ENCODE peak calls at places on chromosomes 7 and 10, in seven cellular contexts. One of them, this sample, is unnamed.
A peak's percentile ranks its signal among the peaks of the same experiment; 100 is the strongest.

GRCh38 chr7:107998660-107999480 is 4.1 kb downstream of the LAMB1 start:
- DNase-seq in stimulated activated CD4-positive, alpha-beta T cell treated with anti-CD3 and anti-CD28 coated beads, Interleukin-1b, Interleukin-23, amount 100 ng/mL, for 1 hour: no peak
- DNase-seq in AG04449: no peak
- DNase-seq in substantia nigra: no peak
- DNase-seq in type B pancreatic cell: no peak
- DNase-seq in activated T-cell treated with anti-CD3 and anti-CD28 coated beads for 24 hours: no peak
- DNase-seq in T-helper 2 cell: no peak
- DNase-seq in this sample: no peak

GRCh38 chr7:103972779-103973434 is 16.6 kb downstream of the RELN start:
- DNase-seq in substantia nigra: no peak
- DNase-seq in type B pancreatic cell: no peak
- DNase-seq in stimulated activated CD4-positive, alpha-beta T cell treated with anti-CD3 and anti-CD28 coated beads, Interleukin-1b, Interleukin-23, amount 100 ng/mL, for 1 hour: no peak
- DNase-seq in activated T-cell treated with anti-CD3 and anti-CD28 coated beads for 24 hours: no peak
- DNase-seq in AG04449: no peak
- DNase-seq in T-helper 2 cell: no peak
- DNase-seq in this sample: no peak

GRCh38 chr7:98049034-98049433 is 57.6 kb upstream of the LMTK2 start:
- DNase-seq in AG04449: no peak
- DNase-seq in stimulated activated CD4-positive, alpha-beta T cell treated with anti-CD3 and anti-CD28 coated beads, Interleukin-1b, Interleukin-23, amount 100 ng/mL, for 1 hour: no peak
- DNase-seq in activated T-cell treated with anti-CD3 and anti-CD28 coated beads for 24 hours: no peak
- DNase-seq in T-helper 2 cell: no peak
- DNase-seq in substantia nigra: no peak
- DNase-seq in type B pancreatic cell: no peak
- DNase-seq in this sample: no peak

GRCh38 chr7:22726849-22727792 is at the start of gene IL6:
- DNase-seq in AG04449: peak; percentile 86
- DNase-seq in type B pancreatic cell: no peak
- DNase-seq in activated T-cell treated with anti-CD3 and anti-CD28 coated beads for 24 hours: no peak
- DNase-seq in substantia nigra: peak; percentile 50
- DNase-seq in T-helper 2 cell: no peak
- DNase-seq in stimulated activated CD4-positive, alpha-beta T cell treated with anti-CD3 and anti-CD28 coated beads, Interleukin-1b, Interleukin-23, amount 100 ng/mL, for 1 hour: no peak
- DNase-seq in this sample: peak; percentile 79

GRCh38 chr10:15897282-15897681 is 37.0 kb upstream of the MINDY3 start:
- DNase-seq in AG04449: no peak
- DNase-seq in activated T-cell treated with anti-CD3 and anti-CD28 coated beads for 24 hours: no peak
- DNase-seq in stimulated activated CD4-positive, alpha-beta T cell treated with anti-CD3 and anti-CD28 coated beads, Interleukin-1b, Interleukin-23, amount 100 ng/mL, for 1 hour: no peak
- DNase-seq in substantia nigra: no peak
- DNase-seq in T-helper 2 cell: no peak
- DNase-seq in type B pancreatic cell: no peak
- DNase-seq in this sample: no peak

GRCh38 chr10:110426294-110427153 is 71.2 kb upstream of the DUSP5 start:
- DNase-seq in T-helper 2 cell: no peak
- DNase-seq in activated T-cell treated with anti-CD3 and anti-CD28 coated beads for 24 hours: no peak
- DNase-seq in AG04449: peak; percentile 95
- DNase-seq in type B pancreatic cell: no peak
- DNase-seq in stimulated activated CD4-positive, alpha-beta T cell treated with anti-CD3 and anti-CD28 coated beads, Interleukin-1b, Interleukin-23, amount 100 ng/mL, for 1 hour: no peak
- DNase-seq in substantia nigra: no peak
- DNase-seq in this sample: peak; percentile 86

GRCh38 chr7:79352323-79352722 is 101.1 kb downstream of the MAGI2 start:
- DNase-seq in substantia nigra: no peak
- DNase-seq in stimulated activated CD4-positive, alpha-beta T cell treated with anti-CD3 and anti-CD28 coated beads, Interleukin-1b, Interleukin-23, amount 100 ng/mL, for 1 hour: no peak
- DNase-seq in type B pancreatic cell: no peak
- DNase-seq in activated T-cell treated with anti-CD3 and anti-CD28 coated beads for 24 hours: no peak
- DNase-seq in T-helper 2 cell: no peak
- DNase-seq in AG04449: no peak
- DNase-seq in this sample: no peak

GRCh38 chr7:121494531-121494930 is 98.4 kb upstream of the FAM3C start:
- DNase-seq in stimulated activated CD4-positive, alpha-beta T cell treated with anti-CD3 and anti-CD28 coated beads, Interleukin-1b, Interleukin-23, amount 100 ng/mL, for 1 hour: no peak
- DNase-seq in substantia nigra: no peak
- DNase-seq in type B pancreatic cell: no peak
- DNase-seq in AG04449: peak; percentile 26
- DNase-seq in T-helper 2 cell: no peak
- DNase-seq in activated T-cell treated with anti-CD3 and anti-CD28 coated beads for 24 hours: no peak
- DNase-seq in this sample: no peak

GRCh38 chr10:87722716-87723115 is 63.0 kb downstream of the PAPSS2 start:
- DNase-seq in T-helper 2 cell: no peak
- DNase-seq in activated T-cell treated with anti-CD3 and anti-CD28 coated beads for 24 hours: no peak
- DNase-seq in stimulated activated CD4-positive, alpha-beta T cell treated with anti-CD3 and anti-CD28 coated beads, Interleukin-1b, Interleukin-23, amount 100 ng/mL, for 1 hour: no peak
- DNase-seq in type B pancreatic cell: no peak
- DNase-seq in AG04449: no peak
- DNase-seq in substantia nigra: no peak
- DNase-seq in this sample: no peak

This sample was measured in BJ.